ENCODE peak calls at places on chromosomes 1 and 21, in nine cellular contexts. I is stimulated activated naive CD8-positive, alpha-beta T cell treated with anti-CD3 and anti-CD28 coated beads, Interleukin-15, Interleukin-2, amounts not matched to agents 100 U/mL and 50 U/mL, for 24 hours; G is Daoy; Z is Calu3; Q is ascending aorta; R is occipital lobe; T is sigmoid colon; B is H54; Y is fibroblast of lung. U is an unnamed sample.

GRCh38 chr1:49251385-49251784 is 474.7 kb upstream of the BEND5 start:
- DNase-seq in I (no peak), G (no peak), Z (no peak), Q (no peak), R (no peak), T (no peak), B (no peak), Y (no peak), U (no peak)

GRCh38 chr21:34129039-34129891 is 55.9 kb downstream of the MRPS6 start:
- DNase-seq in I (peak; percentile 66), G (peak; percentile 74), Z (no peak), Q (no peak), R (peak; percentile 70), T (peak; percentile 85), B (peak; percentile 34), Y (peak; percentile 92), U (no peak)

GRCh38 chr1:64895500-64895899 is 70.8 kb downstream of the JAK1 start:
- DNase-seq in I (no peak), G (no peak), Z (no peak), Q (no peak), R (no peak), T (no peak), B (no peak), Y (no peak), U (no peak)

GRCh38 chr1:164706596-164706995 is 147.6 kb downstream of the PBX1 start:
- DNase-seq in I (no peak), G (peak; percentile 60), Z (no peak), Q (no peak), R (no peak), T (no peak), B (no peak), Y (no peak), U (no peak)

GRCh38 chr1:209883341-209883971 is 54.6 kb upstream of the SYT14 start:
- DNase-seq in I (no peak), G (peak; percentile 58), Z (no peak), Q (no peak), R (no peak), T (no peak), B (no peak), Y (peak; percentile 87), U (peak; percentile 81)

GRCh38 chr21:45300786-45301520 is 13.3 kb upstream of the POFUT2 start:
- DNase-seq in I (no peak), G (no peak), Z (no peak), Q (peak; percentile 5), R (no peak), T (peak; percentile 70), B (no peak), Y (no peak), U (no peak)

GRCh38 chr1:16631248-16632043 is 18.1 kb upstream of the NBPF1 start:
- DNase-seq in I (peak; percentile 2), G (no peak), Z (no peak), Q (no peak), R (no peak), T (peak; percentile 84), B (no peak), Y (no peak), U (no peak)

GRCh38 chr1:168148916-168149315 is 12.2 kb upstream of the GPR161 start:
- DNase-seq in I (no peak), G (no peak), Z (no peak), Q (no peak), R (no peak), T (no peak), B (no peak), Y (peak; percentile 33), U (no peak)

GRCh38 chr1:210250665-210250997 is 18.0 kb downstream of the SERTAD4 start:
- DNase-seq in I (no peak), G (peak; percentile 74), Z (peak; percentile 39), Q (no peak), R (peak; percentile 59), T (peak; percentile 70), B (peak; percentile 52), Y (no peak), U (no peak)

GRCh38 chr1:62544570-62544969 is 52.8 kb upstream of the ANGPTL3 start:
- DNase-seq in I (no peak), G (no peak), Z (no peak), Q (no peak), R (no peak), T (no peak), B (no peak), Y (no peak), U (no peak)

GRCh38 chr1:59162665-59163064 is 134.2 kb upstream of the FGGY start:
- DNase-seq in I (no peak), G (no peak), Z (no peak), Q (no peak), R (no peak), T (no peak), B (no peak), Y (no peak), U (no peak)

GRCh38 chr1:3483801-3484444 is 29.5 kb downstream of the ARHGEF16 start:
- DNase-seq in I (peak; percentile 63), G (peak; percentile 57), Z (peak; percentile 63), Q (no peak), R (no peak), T (no peak), B (no peak), Y (no peak), U (no peak)

GRCh38 chr1:28591708-28592313 is at the start of gene RAB42:
- DNase-seq in I (peak; percentile 12), G (peak; percentile 37), Z (no peak), Q (no peak), R (no peak), T (peak; percentile 78), B (no peak), Y (peak; percentile 23), U (no peak)

GRCh38 chr21:40143822-40144525 is 276.7 kb downstream of the PCP4 start:
- DNase-seq in I (peak; percentile 56), G (peak; percentile 46), Z (peak; percentile 38), Q (no peak), R (peak; percentile 10), T (no peak), B (peak; percentile 24), Y (peak; percentile 37), U (peak; percentile 40)

GRCh38 chr21:38159355-38159754 is 97.4 kb upstream of the KCNJ15 start:
- DNase-seq in I (peak; percentile 62), G (peak; percentile 81), Z (peak; percentile 64), Q (no peak), R (no peak), T (no peak), B (peak; percentile 38), Y (peak; percentile 91), U (peak; percentile 51)

U was measured in COLO829.